ENCODE peak calls at places on chromosomes 13 and 19, in four cellular contexts. One of them, this sample, is unnamed.

GRCh38 chr13:109348514-109349340 is 437.7 kb downstream of the IRS2 start:
- DNase-seq in K562: no peak
- DNase-seq in GM12878: no peak
- DNase-seq in SK-N-SH: no peak
- DNase-seq in this sample: no peak

GRCh38 chr19:38294090-38294489 is 10.0 kb upstream of the C19orf33 start:
- DNase-seq in K562: no peak
- DNase-seq in GM12878: no peak
- DNase-seq in SK-N-SH: no peak
- DNase-seq in this sample: no peak

GRCh38 chr13:43263047-43263446 is 239.7 kb downstream of the DNAJC15 start:
- DNase-seq in K562: no peak
- DNase-seq in GM12878: no peak
- DNase-seq in SK-N-SH: no peak
- DNase-seq in this sample: no peak

GRCh38 chr13:74243637-74244526 is 109.7 kb upstream of the KLF12 start:
- DNase-seq in K562: no peak
- DNase-seq in GM12878: no peak
- DNase-seq in SK-N-SH: no peak
- DNase-seq in this sample: no peak

GRCh38 chr19:8451885-8452284 is 7.1 kb downstream of the HNRNPM start:
- DNase-seq in K562: no peak
- DNase-seq in GM12878: no peak
- DNase-seq in SK-N-SH: no peak
- DNase-seq in this sample: no peak

GRCh38 chr13:32783067-32783466 is 196.8 kb downstream of the PDS5B start:
- DNase-seq in K562: no peak
- DNase-seq in GM12878: no peak
- DNase-seq in SK-N-SH: no peak
- DNase-seq in this sample: no peak

GRCh38 chr19:16457195-16457953 is 14.4 kb downstream of the EPS15L1 start:
- DNase-seq in K562: no peak
- DNase-seq in GM12878: no peak
- DNase-seq in SK-N-SH: peak
- DNase-seq in this sample: no peak

GRCh38 chr13:81480634-81481033 is 1139.7 kb upstream of the SPRY2 start:
- DNase-seq in K562: no peak
- DNase-seq in GM12878: no peak
- DNase-seq in SK-N-SH: no peak
- DNase-seq in this sample: no peak

GRCh38 chr13:43240278-43240677 is 216.9 kb downstream of the DNAJC15 start:
- DNase-seq in K562: no peak
- DNase-seq in GM12878: peak
- DNase-seq in SK-N-SH: no peak
- DNase-seq in this sample: no peak

GRCh38 chr19:2813235-2814160 is 6.2 kb upstream of the ZNF554 start:
- DNase-seq in K562: no peak
- DNase-seq in GM12878: no peak
- DNase-seq in SK-N-SH: peak
- DNase-seq in this sample: no peak

GRCh38 chr19:17830567-17831418 is 9.5 kb upstream of the INSL3 start:
- DNase-seq in K562: peak
- DNase-seq in GM12878: no peak
- DNase-seq in SK-N-SH: peak
- DNase-seq in this sample: peak

GRCh38 chr19:13459351-13459750 is 46.9 kb downstream of the CACNA1A start:
- DNase-seq in K562: no peak
- DNase-seq in GM12878: no peak
- DNase-seq in SK-N-SH: no peak
- DNase-seq in this sample: no peak

GRCh38 chr19:10612515-10613119 is 12.7 kb upstream of the SLC44A2 start:
- DNase-seq in K562: no peak
- DNase-seq in GM12878: no peak
- DNase-seq in SK-N-SH: peak
- DNase-seq in this sample: no peak

GRCh38 chr13:110371550-110372465 is 64.7 kb downstream of the COL4A2 start:
- DNase-seq in K562: no peak
- DNase-seq in GM12878: peak
- DNase-seq in SK-N-SH: peak
- DNase-seq in this sample: no peak

GRCh38 chr19:18580311-18580710 is 8.3 kb upstream of the REX1BD start:
- DNase-seq in K562: no peak
- DNase-seq in GM12878: no peak
- DNase-seq in SK-N-SH: no peak
- DNase-seq in this sample: no peak

GRCh38 chr13:27140060-27140459 is 31.6 kb downstream of the USP12 start:
- DNase-seq in K562: no peak
- DNase-seq in GM12878: no peak
- DNase-seq in SK-N-SH: no peak
- DNase-seq in this sample: no peak

GRCh38 chr13:111304041-111304544 is 16.3 kb upstream of the TEX29 start:
- DNase-seq in K562: no peak
- DNase-seq in GM12878: peak
- DNase-seq in SK-N-SH: no peak
- DNase-seq in this sample: no peak

GRCh38 chr13:99087954-99088491 is 110.2 kb upstream of the DOCK9 start:
- DNase-seq in K562: peak
- DNase-seq in GM12878: no peak
- DNase-seq in SK-N-SH: peak
- DNase-seq in this sample: no peak

GRCh38 chr13:52345631-52346251 is 60.2 kb downstream of the THSD1 start:
- DNase-seq in K562: no peak
- DNase-seq in GM12878: no peak
- DNase-seq in SK-N-SH: no peak
- DNase-seq in this sample: no peak

GRCh38 chr19:7895565-7895964 is 7.3 kb downstream of the LRRC8E start:
- DNase-seq in K562: no peak
- DNase-seq in GM12878: no peak
- DNase-seq in SK-N-SH: no peak
- DNase-seq in this sample: no peak

GRCh38 chr13:113084094-113084942 is 21.3 kb upstream of the F7 start:
- DNase-seq in K562: no peak
- DNase-seq in GM12878: no peak
- DNase-seq in SK-N-SH: no peak
- DNase-seq in this sample: no peak

GRCh38 chr19:39463403-39463802 is 17.2 kb upstream of the TIMM50 start:
- DNase-seq in K562: no peak
- DNase-seq in GM12878: no peak
- DNase-seq in SK-N-SH: no peak
- DNase-seq in this sample: no peak

GRCh38 chr19:7902796-7903243 is 857 bp upstream of the MAP2K7 start:
- DNase-seq in K562: peak
- DNase-seq in GM12878: no peak
- DNase-seq in SK-N-SH: no peak
- DNase-seq in this sample: no peak

GRCh38 chr19:22257916-22258315 is 28.3 kb upstream of the ZNF729 start:
- DNase-seq in K562: no peak
- DNase-seq in GM12878: no peak
- DNase-seq in SK-N-SH: no peak
- DNase-seq in this sample: no peak

GRCh38 chr19:47719047-47719885 is 6.0 kb downstream of the EHD2 start:
- DNase-seq in K562: no peak
- DNase-seq in GM12878: no peak
- DNase-seq in SK-N-SH: peak
- DNase-seq in this sample: no peak

GRCh38 chr13:79393564-79394249 is 12.3 kb downstream of the RBM26 start:
- DNase-seq in K562: peak
- DNase-seq in GM12878: no peak
- DNase-seq in SK-N-SH: no peak
- DNase-seq in this sample: peak

GRCh38 chr19:8391274-8392016 is 1.3 kb downstream of the RAB11B start:
- DNase-seq in K562: no peak
- DNase-seq in GM12878: no peak
- DNase-seq in SK-N-SH: no peak
- DNase-seq in this sample: no peak

GRCh38 chr13:77353980-77354379 is 27.1 kb upstream of the MYCBP2 start:
- DNase-seq in K562: no peak
- DNase-seq in GM12878: no peak
- DNase-seq in SK-N-SH: no peak
- DNase-seq in this sample: no peak

GRCh38 chr13:113754242-113754641 is 4.8 kb upstream of the TMEM255B start:
- DNase-seq in K562: no peak
- DNase-seq in GM12878: no peak
- DNase-seq in SK-N-SH: no peak
- DNase-seq in this sample: no peak

GRCh38 chr13:51453959-51454703 is 1.3 kb upstream of the INTS6 start:
- DNase-seq in K562: peak
- DNase-seq in GM12878: no peak
- DNase-seq in SK-N-SH: peak
- DNase-seq in this sample: peak

GRCh38 chr19:16977306-16977705 is 49.3 kb downstream of the CPAMD8 start:
- DNase-seq in K562: no peak
- DNase-seq in GM12878: no peak
- DNase-seq in SK-N-SH: no peak
- DNase-seq in this sample: no peak

GRCh38 chr19:33622809-33623511 is 1.2 kb downstream of the CHST8 start:
- DNase-seq in K562: no peak
- DNase-seq in GM12878: no peak
- DNase-seq in SK-N-SH: peak
- DNase-seq in this sample: peak

GRCh38 chr19:10189631-10190425 is 4.9 kb downstream of the DNMT1 start:
- DNase-seq in K562: no peak
- DNase-seq in GM12878: no peak
- DNase-seq in SK-N-SH: no peak
- DNase-seq in this sample: no peak

GRCh38 chr19:45056831-45057230 is 18.0 kb downstream of the CLASRP start:
- DNase-seq in K562: no peak
- DNase-seq in GM12878: no peak
- DNase-seq in SK-N-SH: no peak
- DNase-seq in this sample: no peak

DNA sequence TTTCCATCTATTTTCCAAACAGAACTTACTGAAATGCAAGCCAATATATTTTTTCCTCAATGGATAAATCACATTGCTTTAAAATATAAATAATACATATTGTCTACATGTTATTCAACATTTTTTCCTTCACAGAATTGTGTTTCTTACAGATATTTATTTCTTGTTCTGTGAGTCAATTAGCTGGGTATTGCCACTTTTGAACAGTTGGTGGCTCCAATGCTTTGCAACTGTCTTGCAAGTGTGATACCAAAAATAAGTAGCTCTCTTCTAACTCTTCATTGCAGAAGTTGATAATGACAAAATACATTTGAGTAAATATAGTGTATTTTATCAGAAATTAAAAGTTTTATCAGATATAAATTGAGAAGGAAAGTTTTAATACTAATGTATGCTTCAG is 17.1 kb upstream of the GPC5 start:
- DNase-seq in K562: peak
- DNase-seq in GM12878: no peak
- DNase-seq in SK-N-SH: peak
- DNase-seq in this sample: no peak
- TF ChIP-seq FOXM1 in K562: no peak
- TF ChIP-seq FOXM1 in GM12878: no peak
- TF ChIP-seq FOXM1 in SK-N-SH: no peak
- TF ChIP-seq FOXM1 in this sample: no peak

GRCh38 chr13:75687145-75687763 is 51.1 kb downstream of the LMO7 start:
- DNase-seq in K562: peak
- DNase-seq in GM12878: no peak
- DNase-seq in SK-N-SH: peak
- DNase-seq in this sample: peak

GRCh38 chr13:75689686-75690085 is 53.6 kb downstream of the LMO7 start:
- DNase-seq in K562: no peak
- DNase-seq in GM12878: no peak
- DNase-seq in SK-N-SH: no peak
- DNase-seq in this sample: no peak

GRCh38 chr13:75691183-75691582 is 55.1 kb downstream of the LMO7 start:
- DNase-seq in K562: no peak
- DNase-seq in GM12878: no peak
- DNase-seq in SK-N-SH: no peak
- DNase-seq in this sample: no peak

GRCh38 chr13:75679459-75679858 is 43.3 kb downstream of the LMO7 start:
- DNase-seq in K562: no peak
- DNase-seq in GM12878: no peak
- DNase-seq in SK-N-SH: no peak
- DNase-seq in this sample: no peak

GRCh38 chr13:75685239-75685697 is 49.1 kb downstream of the LMO7 start:
- DNase-seq in K562: no peak
- DNase-seq in GM12878: no peak
- DNase-seq in SK-N-SH: no peak
- DNase-seq in this sample: no peak
- TF ChIP-seq FOXM1 in K562: no peak
- TF ChIP-seq FOXM1 in GM12878: peak
- TF ChIP-seq FOXM1 in SK-N-SH: no peak
- TF ChIP-seq FOXM1 in this sample: no peak

GRCh38 chr19:54684537-54684936 is 21.8 kb downstream of the LILRB4 start:
- DNase-seq in K562: peak
- DNase-seq in GM12878: no peak
- DNase-seq in SK-N-SH: no peak
- DNase-seq in this sample: peak
- TF ChIP-seq FOXM1 in K562: no peak
- TF ChIP-seq FOXM1 in GM12878: no peak
- TF ChIP-seq FOXM1 in SK-N-SH: no peak
- TF ChIP-seq FOXM1 in this sample: no peak

GRCh38 chr19:41957838-41958366 is 1.2 kb downstream of the RABAC1 start:
- DNase-seq in K562: peak
- DNase-seq in GM12878: no peak
- DNase-seq in SK-N-SH: peak
- DNase-seq in this sample: peak
- TF ChIP-seq FOXM1 in K562: no peak
- TF ChIP-seq FOXM1 in GM12878: no peak
- TF ChIP-seq FOXM1 in SK-N-SH: no peak
- TF ChIP-seq FOXM1 in this sample: no peak

GRCh38 chr13:101523732-101524131 is 71.3 kb downstream of the ITGBL1 start:
- DNase-seq in K562: no peak
- DNase-seq in GM12878: no peak
- DNase-seq in SK-N-SH: no peak
- DNase-seq in this sample: no peak

GRCh38 chr13:101523154-101523669 is 70.7 kb downstream of the ITGBL1 start:
- DNase-seq in K562: no peak
- DNase-seq in GM12878: no peak
- DNase-seq in SK-N-SH: no peak
- DNase-seq in this sample: no peak

GRCh38 chr13:101522607-101523006 is 70.1 kb downstream of the ITGBL1 start:
- DNase-seq in K562: no peak
- DNase-seq in GM12878: no peak
- DNase-seq in SK-N-SH: no peak
- DNase-seq in this sample: no peak

GRCh38 chr13:101521371-101521770 is 68.9 kb downstream of the ITGBL1 start:
- DNase-seq in K562: no peak
- DNase-seq in GM12878: no peak
- DNase-seq in SK-N-SH: no peak
- DNase-seq in this sample: no peak

GRCh38 chr13:101520672-101521071 is 68.2 kb downstream of the ITGBL1 start:
- DNase-seq in K562: no peak
- DNase-seq in GM12878: no peak
- DNase-seq in SK-N-SH: no peak
- DNase-seq in this sample: no peak
- TF ChIP-seq FOXM1 in K562: no peak
- TF ChIP-seq FOXM1 in GM12878: no peak
- TF ChIP-seq FOXM1 in SK-N-SH: no peak
- TF ChIP-seq FOXM1 in this sample: no peak

GRCh38 chr13:68713394-68713793 is 1394.2 kb upstream of the ATXN8OS start:
- DNase-seq in K562: no peak
- DNase-seq in GM12878: no peak
- DNase-seq in SK-N-SH: no peak
- DNase-seq in this sample: no peak
- TF ChIP-seq FOXM1 in K562: no peak
- TF ChIP-seq FOXM1 in GM12878: no peak
- TF ChIP-seq FOXM1 in SK-N-SH: no peak
- TF ChIP-seq FOXM1 in this sample: no peak

This sample was measured in HEK293T.